ENCODE peak calls at places on chromosomes 16 and 17, in ten cellular contexts. V is cardiac muscle cell, R is body of pancreas, Z is epithelial cell of proximal tubule, A is heart right ventricle, H is tibial artery, T is Calu3, L is GM12864, P is fibroblast of pulmonary artery, I is fibroblast of villous mesenchyme. D is an unnamed sample.

GRCh38 chr16:53090591-53091507 is 36.1 kb downstream of the CHD9 start:
- DNase-seq in V (no peak), R (peak), L (no peak), A (peak), Z (no peak), I (peak), T (no peak), P (peak), H (peak), D (peak)

GRCh38 chr16:72291531-72291981 is 119.6 kb upstream of the PMFBP1 start:
- DNase-seq in I (peak), L (no peak), T (peak), V (no peak), P (peak), Z (peak), H (no peak), A (no peak), R (no peak), D (no peak)

GRCh38 chr16:50469744-50470301 is 78.4 kb upstream of the NKD1 start:
- DNase-seq in Z (no peak), I (no peak), L (no peak), H (no peak), A (peak), P (no peak), R (peak), V (peak), T (no peak), D (no peak)

GRCh38 chr16:74667215-74667765 is 613 bp upstream of the RFWD3 start:
- DNase-seq in R (peak), H (peak), L (no peak), I (peak), A (peak), P (peak), Z (no peak), V (peak), T (peak), D (no peak)

GRCh38 chr16:84414789-84415326 is 46.5 kb downstream of the ATP2C2 start:
- DNase-seq in Z (no peak), R (no peak), V (no peak), H (no peak), A (no peak), T (no peak), P (no peak), I (no peak), L (no peak), D (no peak)

GRCh38 chr17:42603318-42603717 is 5.9 kb downstream of the RETREG3 start:
- DNase-seq in V (no peak), H (no peak), I (no peak), A (no peak), R (no peak), Z (no peak), P (no peak), T (no peak), L (no peak), D (no peak)

GRCh38 chr16:81831722-81832126 is 52.6 kb downstream of the PLCG2 start:
- DNase-seq in A (peak), H (peak), R (peak), P (no peak), I (no peak), V (no peak), T (no peak), Z (no peak), L (peak), D (no peak)

GRCh38 chr17:71703701-71704100 is 417.1 kb upstream of the SOX9 start:
- DNase-seq in T (no peak), L (no peak), A (no peak), V (no peak), I (no peak), Z (no peak), R (no peak), P (no peak), H (no peak), D (no peak)

GRCh38 chr16:85767569-85767968 is 16.7 kb upstream of the C16orf74 start:
- DNase-seq in Z (peak), H (no peak), I (peak), R (no peak), P (peak), V (no peak), A (no peak), L (no peak), T (peak), D (no peak)

GRCh38 chr17:15944720-15945492 is at the start of gene ADORA2B:
- DNase-seq in Z (no peak), V (peak), I (peak), P (peak), L (no peak), A (peak), H (no peak), R (peak), T (peak), D (peak)

GRCh38 chr16:60776311-60776710 is 1259.9 kb downstream of the CDH8 start:
- DNase-seq in R (no peak), A (no peak), H (no peak), P (no peak), I (no peak), L (no peak), V (no peak), T (no peak), Z (no peak), D (no peak)

GRCh38 chr17:41919165-41919817 is 540 bp upstream of the ACLY start:
- DNase-seq in V (no peak), I (peak), Z (no peak), A (no peak), P (no peak), H (peak), L (no peak), R (no peak), T (peak), D (no peak)

GRCh38 chr17:79809530-79810137 is 12.8 kb upstream of the CBX8 start:
- DNase-seq in P (no peak), Z (no peak), T (peak), L (no peak), V (no peak), R (peak), A (no peak), H (no peak), I (no peak), D (no peak)

GRCh38 chr16:81523387-81524115 is 78.9 kb downstream of the CMIP start:
- DNase-seq in T (peak), A (no peak), I (peak), Z (no peak), P (peak), L (no peak), V (no peak), R (peak), H (no peak), D (no peak)

GRCh38 chr16:68387301-68387700 is 61.0 kb downstream of the SMPD3 start:
- DNase-seq in P (no peak), T (no peak), Z (no peak), V (no peak), H (no peak), R (peak), L (no peak), A (no peak), I (no peak), D (no peak)

GRCh38 chr17:67689534-67690177 is 28.1 kb upstream of the NOL11 start:
- DNase-seq in Z (peak), L (peak), H (no peak), P (peak), R (peak), A (peak), I (peak), T (peak), V (peak), D (no peak)

GRCh38 chr17:47847341-47848197 is 3.4 kb downstream of the SP6 start:
- DNase-seq in P (no peak), R (peak), V (peak), I (no peak), A (no peak), L (no peak), H (no peak), T (no peak), Z (no peak), D (no peak)

GRCh38 chr17:30554839-30555751 is 77.9 kb downstream of the GOSR1 start:
- DNase-seq in L (no peak), P (peak), H (peak), R (no peak), Z (no peak), T (peak), V (peak), I (peak), A (no peak), D (peak)

GRCh38 chr17:2302740-2303277 is 776 bp downstream of the SMG6 start:
- DNase-seq in P (no peak), H (no peak), T (no peak), V (peak), L (no peak), Z (no peak), R (no peak), A (no peak), I (no peak), D (no peak)

GRCh38 chr17:7588553-7589203 is 1.2 kb downstream of the SOX15 start:
- DNase-seq in R (no peak), T (no peak), L (no peak), H (no peak), I (no peak), Z (no peak), V (no peak), P (no peak), A (no peak), D (no peak)

GRCh38 chr17:29710891-29711418 is 88.2 kb upstream of the CORO6 start:
- DNase-seq in R (no peak), Z (peak), P (no peak), I (peak), A (no peak), L (no peak), T (no peak), V (no peak), H (no peak), D (no peak)

GRCh38 chr16:87382023-87382785 is 1.4 kb downstream of the FBXO31 start:
- DNase-seq in P (no peak), Z (no peak), T (no peak), L (no peak), R (no peak), I (no peak), A (no peak), V (no peak), H (no peak), D (no peak)

GRCh38 chr16:1428511-1428910 is 2.4 kb upstream of the PERCC1 start:
- DNase-seq in Z (no peak), R (no peak), I (no peak), H (no peak), L (no peak), V (no peak), P (peak), A (no peak), T (peak), D (no peak)

GRCh38 chr17:79465011-79466006 is 145.5 kb downstream of the RBFOX3 start:
- DNase-seq in R (peak), L (no peak), H (no peak), T (no peak), Z (no peak), A (no peak), P (no peak), I (no peak), V (no peak), D (no peak)

GRCh38 chr17:66469088-66469442 is 166.7 kb downstream of the PRKCA start:
- DNase-seq in A (peak), T (no peak), Z (no peak), P (peak), L (no peak), R (no peak), I (no peak), H (no peak), V (peak), D (no peak)

GRCh38 chr17:12021604-12022003 is 927 bp downstream of the MAP2K4 start:
- DNase-seq in P (no peak), Z (no peak), T (no peak), H (no peak), A (no peak), V (peak), L (no peak), I (no peak), R (no peak), D (no peak)

GRCh38 chr17:33234930-33235685 is 58.0 kb downstream of the ASIC2 start:
- DNase-seq in A (peak), Z (peak), L (peak), T (no peak), R (peak), V (no peak), H (peak), I (peak), P (peak), D (no peak)

GRCh38 chr17:27668488-27668823 is 37.5 kb downstream of the LGALS9 start:
- DNase-seq in R (no peak), I (no peak), T (no peak), Z (no peak), A (no peak), P (no peak), L (no peak), V (no peak), H (no peak), D (no peak)

GRCh38 chr17:83196088-83196765 is 116.8 kb downstream of the METRNL start:
- DNase-seq in R (peak), I (no peak), V (no peak), P (peak), L (no peak), H (peak), A (no peak), T (no peak), Z (no peak), D (no peak)

GRCh38 chr17:67289174-67289876 is 44.3 kb upstream of the HELZ start:
- DNase-seq in H (peak), T (no peak), Z (no peak), A (peak), R (peak), V (no peak), P (peak), L (no peak), I (peak), D (no peak)

GRCh38 chr16:89435051-89435450 is 55.3 kb downstream of the ANKRD11 start:
- DNase-seq in H (no peak), Z (no peak), A (no peak), P (no peak), I (no peak), V (no peak), L (no peak), R (no peak), T (no peak), D (no peak)

GRCh38 chr16:53664724-53665345 is 38.8 kb downstream of the RPGRIP1L start:
- DNase-seq in R (peak), V (peak), I (peak), H (no peak), T (no peak), A (peak), L (peak), P (peak), Z (no peak), D (no peak)

GRCh38 chr16:10738231-10739077 is 5.2 kb upstream of the NUBP1 start:
- DNase-seq in P (peak), V (no peak), L (peak), R (peak), I (peak), A (peak), H (peak), T (peak), Z (peak), D (peak)

GRCh38 chr17:63276821-63277220 is 169.3 kb downstream of the CYB561 start:
- DNase-seq in A (no peak), H (no peak), T (no peak), P (no peak), I (no peak), V (no peak), Z (no peak), R (no peak), L (no peak), D (no peak)

GRCh38 chr17:61836266-61837174 is 26.8 kb downstream of the BRIP1 start:
- DNase-seq in I (no peak), R (no peak), A (no peak), H (no peak), P (no peak), V (no peak), L (no peak), T (no peak), Z (no peak), D (no peak)

DNA sequence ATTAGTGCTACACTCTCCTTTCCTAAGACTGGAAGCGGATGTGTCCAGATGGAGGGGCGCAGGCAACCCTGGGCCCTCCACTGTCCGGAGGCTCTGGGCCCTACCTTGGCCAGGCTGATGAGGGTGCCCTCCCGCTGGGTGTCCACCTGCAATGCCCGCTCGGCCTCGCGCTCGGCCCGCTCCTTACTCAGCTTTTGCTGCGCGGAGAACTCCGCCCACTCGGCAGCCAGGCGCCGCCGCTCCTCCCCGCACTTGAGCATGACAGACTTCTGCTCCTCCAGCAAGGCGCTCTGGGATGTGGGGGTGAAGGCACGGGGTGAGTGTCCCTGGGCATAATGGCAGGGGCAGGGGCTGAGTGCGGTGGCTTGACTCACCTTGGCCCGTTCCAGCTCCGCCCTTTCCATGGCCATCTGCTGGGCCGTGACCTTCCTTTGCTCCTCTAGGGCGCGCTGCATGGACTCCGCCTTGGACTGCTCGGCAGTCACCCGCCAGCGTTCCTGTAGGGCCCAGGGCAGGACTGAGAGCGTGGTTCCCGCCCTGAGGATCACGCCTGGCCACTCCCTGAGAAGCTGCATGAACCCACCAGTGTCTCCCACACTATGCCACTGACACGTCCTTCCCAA is 10.1 kb upstream of the MRPL38 start:
- DNase-seq in R (no peak), P (no peak), T (no peak), L (no peak), V (no peak), A (no peak), H (no peak), Z (no peak), I (no peak), D (no peak)
- TF ChIP-seq CTCF in R (no peak), P (no peak), T (no peak), L (no peak), V (no peak), A (no peak), H (no peak), Z (no peak), I (no peak), D (no peak)

GRCh38 chr16:78485188-78485898 is 385.9 kb downstream of the WWOX start:
- DNase-seq in L (no peak), I (no peak), A (no peak), Z (no peak), V (no peak), T (no peak), P (no peak), H (no peak), R (no peak), D (no peak)

GRCh38 chr16:78484509-78485058 is 385.1 kb downstream of the WWOX start:
- DNase-seq in L (no peak), H (no peak), Z (no peak), V (no peak), P (no peak), R (no peak), A (no peak), T (no peak), I (no peak), D (no peak)

GRCh38 chr16:78485899-78486221 is 386.4 kb downstream of the WWOX start:
- DNase-seq in H (no peak), T (no peak), R (no peak), V (no peak), Z (no peak), L (no peak), P (no peak), I (no peak), A (no peak), D (no peak)

GRCh38 chr16:78480588-78480987 is 381.1 kb downstream of the WWOX start:
- DNase-seq in L (no peak), I (no peak), T (no peak), R (no peak), P (no peak), A (no peak), Z (no peak), H (no peak), V (no peak), D (no peak)

DNA sequence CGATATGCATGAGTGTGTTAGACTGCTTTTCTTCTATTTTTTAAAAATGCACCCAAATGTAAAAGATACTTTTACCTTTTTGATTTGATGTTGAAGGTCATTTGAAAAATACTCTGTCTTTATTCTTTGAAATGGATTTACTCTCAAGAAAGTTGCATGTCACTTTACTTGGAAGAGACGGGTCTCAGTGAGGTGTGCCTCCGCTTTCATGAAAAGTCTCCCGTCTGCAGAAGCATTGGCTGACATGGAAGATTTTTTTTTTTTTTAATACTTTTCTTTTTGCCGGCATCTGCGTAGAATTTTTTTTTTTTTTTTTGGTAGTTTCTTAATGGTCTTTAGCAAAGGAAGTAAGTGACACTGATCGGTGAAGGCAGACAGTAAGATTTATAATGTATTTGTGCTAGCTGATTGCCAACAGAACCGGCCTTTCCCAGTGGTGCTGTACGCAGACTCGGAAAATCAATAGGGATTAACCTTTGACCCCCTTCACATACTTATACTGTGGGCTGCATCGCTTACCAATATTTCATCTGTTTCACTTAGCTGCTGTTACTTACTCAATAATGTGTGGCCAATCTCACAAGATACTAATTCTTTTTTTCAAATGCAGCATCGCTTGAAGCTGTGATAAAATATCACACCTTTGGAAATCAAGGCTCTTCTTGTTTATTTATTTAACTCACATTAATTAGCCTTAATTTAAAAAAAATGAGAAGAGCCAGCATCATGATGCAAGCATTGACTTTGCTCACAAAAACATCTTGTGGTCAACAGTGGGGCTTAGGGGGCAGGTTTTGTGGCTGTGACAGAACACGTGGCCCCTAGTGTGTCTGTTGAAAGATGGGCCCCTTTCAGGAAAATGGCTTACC is 383.9 kb downstream of the WWOX start:
- DNase-seq in Z (no peak), L (no peak), P (no peak), R (no peak), T (peak), I (no peak), A (no peak), H (no peak), V (no peak), D (no peak)
- TF ChIP-seq CTCF in Z (no peak), L (no peak), P (no peak), R (no peak), T (no peak), I (no peak), A (no peak), H (no peak), V (no peak), D (no peak)

GRCh38 chr17:39939588-39940419 is 12.3 kb downstream of the LRRC3C start:
- DNase-seq in A (peak), H (no peak), R (no peak), P (peak), Z (no peak), V (no peak), L (no peak), T (peak), I (peak), D (no peak)
- TF ChIP-seq CTCF in A (no peak), H (no peak), R (no peak), P (peak), Z (peak), V (peak), L (peak), T (no peak), I (peak), D (peak)

DNA sequence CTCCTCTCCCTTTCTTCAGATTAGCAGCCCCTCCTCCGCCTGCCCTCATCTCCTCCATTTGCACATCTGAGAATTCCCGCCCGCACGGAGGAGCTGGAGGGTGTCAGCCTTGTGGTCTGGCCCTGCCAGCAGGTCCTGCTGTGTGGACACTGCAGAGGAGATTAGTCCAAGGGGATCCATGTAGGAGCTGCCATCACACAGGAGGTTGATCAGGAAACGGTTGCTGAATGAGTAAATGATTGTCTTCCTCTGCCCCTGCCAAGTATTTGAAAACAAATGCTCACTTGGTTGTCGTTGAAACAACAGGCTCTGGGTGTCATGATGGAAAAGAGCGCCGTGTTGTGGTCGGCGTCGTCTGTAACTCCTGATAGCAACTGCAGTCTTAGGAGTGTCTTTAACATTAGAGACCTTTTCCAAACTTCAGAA is 63.8 kb upstream of the CHMP6 start:
- DNase-seq in R (peak), Z (no peak), I (no peak), H (peak), L (no peak), T (no peak), A (no peak), V (peak), P (peak), D (no peak)
- TF ChIP-seq CTCF in R (no peak), Z (no peak), I (no peak), H (no peak), L (no peak), T (no peak), A (no peak), V (peak), P (peak), D (no peak)